ENCODE peak calls at places on chromosomes 12 and 14, in six cellular contexts. One of them, this sample, is unnamed.

GRCh38 chr14:68950111-68950510 is 29.0 kb downstream of the ACTN1 start:
- DNase-seq in bronchial epithelial cell: peak; percentile 68
- DNase-seq in cardiac muscle cell: peak; percentile 59
- DNase-seq in lower leg skin: no peak
- DNase-seq in AG04450: no peak
- DNase-seq in colonic mucosa: no peak
- DNase-seq in this sample: no peak

GRCh38 chr14:75310295-75311059 is 31.8 kb downstream of the FOS start:
- DNase-seq in cardiac muscle cell: peak; percentile 97
- DNase-seq in lower leg skin: peak; percentile 97
- DNase-seq in colonic mucosa: peak; percentile 74
- DNase-seq in AG04450: peak; percentile 63
- DNase-seq in bronchial epithelial cell: peak; percentile 59
- DNase-seq in this sample: peak; percentile 66

GRCh38 chr12:53552346-53553327 is 45.4 kb upstream of the NPFF start:
- DNase-seq in AG04450: no peak
- DNase-seq in bronchial epithelial cell: no peak
- DNase-seq in colonic mucosa: no peak
- DNase-seq in cardiac muscle cell: no peak
- DNase-seq in lower leg skin: no peak
- DNase-seq in this sample: peak; percentile 7

GRCh38 chr12:120759591-120760348 is 34.1 kb downstream of the ACADS start:
- DNase-seq in bronchial epithelial cell: peak; percentile 76
- DNase-seq in lower leg skin: peak; percentile 84
- DNase-seq in AG04450: no peak
- DNase-seq in colonic mucosa: no peak
- DNase-seq in cardiac muscle cell: no peak
- DNase-seq in this sample: no peak

GRCh38 chr14:52013984-52014600 is 24.7 kb downstream of the RTRAF start:
- DNase-seq in cardiac muscle cell: no peak
- DNase-seq in colonic mucosa: no peak
- DNase-seq in bronchial epithelial cell: no peak
- DNase-seq in lower leg skin: no peak
- DNase-seq in AG04450: no peak
- DNase-seq in this sample: peak; percentile 14

GRCh38 chr14:63777024-63777423 is 49.2 kb upstream of the SGPP1 start:
- DNase-seq in colonic mucosa: no peak
- DNase-seq in lower leg skin: no peak
- DNase-seq in cardiac muscle cell: peak; percentile 62
- DNase-seq in AG04450: peak; percentile 18
- DNase-seq in bronchial epithelial cell: peak; percentile 65
- DNase-seq in this sample: no peak

GRCh38 chr14:104442107-104442551 is 137.4 kb upstream of the C14orf180 start:
- DNase-seq in AG04450: no peak
- DNase-seq in lower leg skin: no peak
- DNase-seq in bronchial epithelial cell: no peak
- DNase-seq in cardiac muscle cell: no peak
- DNase-seq in colonic mucosa: peak; percentile 5
- DNase-seq in this sample: no peak

GRCh38 chr14:102182190-102182589 is 42.5 kb downstream of the WDR20 start:
- DNase-seq in lower leg skin: no peak
- DNase-seq in colonic mucosa: no peak
- DNase-seq in bronchial epithelial cell: peak; percentile 62
- DNase-seq in AG04450: no peak
- DNase-seq in cardiac muscle cell: peak; percentile 62
- DNase-seq in this sample: no peak

GRCh38 chr12:109741286-109741969 is 27.8 kb downstream of the FAM222A start:
- DNase-seq in colonic mucosa: no peak
- DNase-seq in AG04450: no peak
- DNase-seq in bronchial epithelial cell: no peak
- DNase-seq in cardiac muscle cell: no peak
- DNase-seq in lower leg skin: peak; percentile 60
- DNase-seq in this sample: peak; percentile 1

GRCh38 chr14:87233806-87234384 is 759.1 kb downstream of the GALC start:
- DNase-seq in lower leg skin: no peak
- DNase-seq in bronchial epithelial cell: peak; percentile 69
- DNase-seq in colonic mucosa: no peak
- DNase-seq in cardiac muscle cell: no peak
- DNase-seq in AG04450: no peak
- DNase-seq in this sample: no peak

GRCh38 chr14:75711134-75711795 is 50.2 kb downstream of the TTLL5 start:
- DNase-seq in lower leg skin: no peak
- DNase-seq in bronchial epithelial cell: peak; percentile 53
- DNase-seq in AG04450: peak; percentile 37
- DNase-seq in colonic mucosa: no peak
- DNase-seq in cardiac muscle cell: peak; percentile 80
- DNase-seq in this sample: peak; percentile 25

GRCh38 chr12:97173672-97174385 is 266.8 kb downstream of the NEDD1 start:
- DNase-seq in bronchial epithelial cell: no peak
- DNase-seq in lower leg skin: no peak
- DNase-seq in AG04450: no peak
- DNase-seq in cardiac muscle cell: no peak
- DNase-seq in colonic mucosa: no peak
- DNase-seq in this sample: no peak

GRCh38 chr12:101455685-101456084 is 19.5 kb upstream of the SPIC start:
- DNase-seq in cardiac muscle cell: no peak
- DNase-seq in bronchial epithelial cell: no peak
- DNase-seq in lower leg skin: no peak
- DNase-seq in colonic mucosa: no peak
- DNase-seq in AG04450: no peak
- DNase-seq in this sample: no peak

GRCh38 chr12:2614341-2614740 is 180.4 kb upstream of the FKBP4 start:
- DNase-seq in colonic mucosa: no peak
- DNase-seq in lower leg skin: no peak
- DNase-seq in bronchial epithelial cell: no peak
- DNase-seq in AG04450: no peak
- DNase-seq in cardiac muscle cell: no peak
- DNase-seq in this sample: no peak

GRCh38 chr12:67943295-67943892 is 45.9 kb upstream of the IFNG-AS1 start:
- DNase-seq in cardiac muscle cell: peak; percentile 81
- DNase-seq in colonic mucosa: peak; percentile 86
- DNase-seq in lower leg skin: no peak
- DNase-seq in bronchial epithelial cell: peak; percentile 67
- DNase-seq in AG04450: peak; percentile 38
- DNase-seq in this sample: peak; percentile 59

GRCh38 chr14:59407246-59407615 is 57.9 kb downstream of the GPR135 start:
- DNase-seq in AG04450: peak; percentile 78
- DNase-seq in cardiac muscle cell: peak; percentile 95
- DNase-seq in lower leg skin: no peak
- DNase-seq in colonic mucosa: no peak
- DNase-seq in bronchial epithelial cell: peak; percentile 94
- DNase-seq in this sample: no peak

GRCh38 chr14:63896278-63896720 is 43.5 kb downstream of the SYNE2 start:
- DNase-seq in AG04450: no peak
- DNase-seq in cardiac muscle cell: peak; percentile 99
- DNase-seq in bronchial epithelial cell: peak; percentile 69
- DNase-seq in colonic mucosa: peak; percentile 76
- DNase-seq in lower leg skin: no peak
- DNase-seq in this sample: no peak

GRCh38 chr14:40697221-40697620 is 909.5 kb upstream of the LRFN5 start:
- DNase-seq in AG04450: no peak
- DNase-seq in colonic mucosa: no peak
- DNase-seq in cardiac muscle cell: no peak
- DNase-seq in lower leg skin: no peak
- DNase-seq in bronchial epithelial cell: peak; percentile 4
- DNase-seq in this sample: no peak

GRCh38 chr12:3632256-3633240 is 120.4 kb downstream of the CRACR2A start:
- DNase-seq in lower leg skin: peak; percentile 42
- DNase-seq in bronchial epithelial cell: peak; percentile 45
- DNase-seq in colonic mucosa: no peak
- DNase-seq in AG04450: no peak
- DNase-seq in cardiac muscle cell: no peak
- DNase-seq in this sample: no peak

GRCh38 chr14:105041841-105042765 is 21.2 kb upstream of the CDCA4 start:
- DNase-seq in lower leg skin: no peak
- DNase-seq in bronchial epithelial cell: no peak
- DNase-seq in cardiac muscle cell: no peak
- DNase-seq in AG04450: no peak
- DNase-seq in colonic mucosa: no peak
- DNase-seq in this sample: no peak

GRCh38 chr12:1808798-1809480 is 11.4 kb upstream of the LRTM2 start:
- DNase-seq in colonic mucosa: no peak
- DNase-seq in AG04450: no peak
- DNase-seq in cardiac muscle cell: no peak
- DNase-seq in bronchial epithelial cell: no peak
- DNase-seq in lower leg skin: no peak
- DNase-seq in this sample: no peak

GRCh38 chr14:64736271-64737131 is 32.3 kb downstream of the PLEKHG3 start:
- DNase-seq in colonic mucosa: peak; percentile 85
- DNase-seq in cardiac muscle cell: no peak
- DNase-seq in AG04450: no peak
- DNase-seq in lower leg skin: no peak
- DNase-seq in bronchial epithelial cell: no peak
- DNase-seq in this sample: no peak

GRCh38 chr12:89797436-89797835 is 88.8 kb upstream of the ATP2B1 start:
- DNase-seq in cardiac muscle cell: no peak
- DNase-seq in bronchial epithelial cell: no peak
- DNase-seq in lower leg skin: no peak
- DNase-seq in colonic mucosa: no peak
- DNase-seq in AG04450: no peak
- DNase-seq in this sample: no peak

GRCh38 chr12:68613209-68613904 is 2.7 kb downstream of the RAP1B start:
- DNase-seq in AG04450: no peak
- DNase-seq in colonic mucosa: no peak
- DNase-seq in bronchial epithelial cell: no peak
- DNase-seq in cardiac muscle cell: no peak
- DNase-seq in lower leg skin: no peak
- DNase-seq in this sample: no peak

GRCh38 chr14:98994571-98994970 is 277.4 kb downstream of the BCL11B start:
- DNase-seq in lower leg skin: no peak
- DNase-seq in bronchial epithelial cell: no peak
- DNase-seq in cardiac muscle cell: no peak
- DNase-seq in colonic mucosa: no peak
- DNase-seq in AG04450: no peak
- DNase-seq in this sample: no peak

GRCh38 chr12:55847603-55848329 is 5.0 kb upstream of the MMP19 start:
- DNase-seq in cardiac muscle cell: peak; percentile 100
- DNase-seq in AG04450: peak; percentile 99
- DNase-seq in colonic mucosa: peak; percentile 72
- DNase-seq in bronchial epithelial cell: peak; percentile 95
- DNase-seq in lower leg skin: peak; percentile 97
- DNase-seq in this sample: peak; percentile 44

GRCh38 chr12:19190292-19191031 is 60.9 kb downstream of the PLEKHA5 start:
- DNase-seq in lower leg skin: no peak
- DNase-seq in bronchial epithelial cell: peak; percentile 76
- DNase-seq in AG04450: no peak
- DNase-seq in cardiac muscle cell: peak; percentile 68
- DNase-seq in colonic mucosa: no peak
- DNase-seq in this sample: no peak

GRCh38 chr12:96132819-96133218 is 61.4 kb upstream of the ELK3 start:
- DNase-seq in bronchial epithelial cell: no peak
- DNase-seq in AG04450: no peak
- DNase-seq in cardiac muscle cell: no peak
- DNase-seq in lower leg skin: no peak
- DNase-seq in colonic mucosa: no peak
- DNase-seq in this sample: no peak
- TF ChIP-seq CTCF in bronchial epithelial cell: peak; percentile 7
- TF ChIP-seq CTCF in AG04450: no peak
- TF ChIP-seq CTCF in cardiac muscle cell: no peak
- TF ChIP-seq CTCF in lower leg skin: no peak
- TF ChIP-seq CTCF in colonic mucosa: no peak
- TF ChIP-seq CTCF in this sample: peak; percentile 15

GRCh38 chr12:6923851-6924250 is 3.9 kb upstream of the ATN1 start:
- DNase-seq in bronchial epithelial cell: no peak
- DNase-seq in lower leg skin: no peak
- DNase-seq in colonic mucosa: no peak
- DNase-seq in AG04450: no peak
- DNase-seq in cardiac muscle cell: no peak
- DNase-seq in this sample: no peak

GRCh38 chr12:6923003-6923732 is 4.6 kb upstream of the ATN1 start:
- DNase-seq in AG04450: no peak
- DNase-seq in bronchial epithelial cell: no peak
- DNase-seq in cardiac muscle cell: no peak
- DNase-seq in lower leg skin: no peak
- DNase-seq in colonic mucosa: no peak
- DNase-seq in this sample: no peak

GRCh38 chr12:6919588-6919987 is 5.2 kb downstream of the ENO2 start:
- DNase-seq in lower leg skin: no peak
- DNase-seq in bronchial epithelial cell: peak; percentile 87
- DNase-seq in cardiac muscle cell: no peak
- DNase-seq in colonic mucosa: no peak
- DNase-seq in AG04450: no peak
- DNase-seq in this sample: no peak

GRCh38 chr12:6921539-6921938 is 6.2 kb upstream of the ATN1 start:
- DNase-seq in bronchial epithelial cell: no peak
- DNase-seq in cardiac muscle cell: no peak
- DNase-seq in AG04450: no peak
- DNase-seq in colonic mucosa: no peak
- DNase-seq in lower leg skin: no peak
- DNase-seq in this sample: no peak

GRCh38 chr12:6921996-6922935 is 5.5 kb upstream of the ATN1 start:
- DNase-seq in cardiac muscle cell: no peak
- DNase-seq in AG04450: no peak
- DNase-seq in colonic mucosa: no peak
- DNase-seq in bronchial epithelial cell: no peak
- DNase-seq in lower leg skin: no peak
- DNase-seq in this sample: no peak
- TF ChIP-seq CTCF in cardiac muscle cell: no peak
- TF ChIP-seq CTCF in AG04450: no peak
- TF ChIP-seq CTCF in colonic mucosa: no peak
- TF ChIP-seq CTCF in bronchial epithelial cell: no peak
- TF ChIP-seq CTCF in lower leg skin: no peak
- TF ChIP-seq CTCF in this sample: no peak

GRCh38 chr12:112419269-112420133 is 754 bp downstream of the PTPN11 start:
- DNase-seq in lower leg skin: peak; percentile 94
- DNase-seq in bronchial epithelial cell: peak; percentile 80
- DNase-seq in colonic mucosa: peak; percentile 56
- DNase-seq in cardiac muscle cell: peak; percentile 88
- DNase-seq in AG04450: peak; percentile 50
- DNase-seq in this sample: peak; percentile 51
- TF ChIP-seq CTCF in lower leg skin: no peak
- TF ChIP-seq CTCF in bronchial epithelial cell: no peak
- TF ChIP-seq CTCF in colonic mucosa: peak; percentile 3
- TF ChIP-seq CTCF in cardiac muscle cell: no peak
- TF ChIP-seq CTCF in AG04450: no peak
- TF ChIP-seq CTCF in this sample: no peak

DNA sequence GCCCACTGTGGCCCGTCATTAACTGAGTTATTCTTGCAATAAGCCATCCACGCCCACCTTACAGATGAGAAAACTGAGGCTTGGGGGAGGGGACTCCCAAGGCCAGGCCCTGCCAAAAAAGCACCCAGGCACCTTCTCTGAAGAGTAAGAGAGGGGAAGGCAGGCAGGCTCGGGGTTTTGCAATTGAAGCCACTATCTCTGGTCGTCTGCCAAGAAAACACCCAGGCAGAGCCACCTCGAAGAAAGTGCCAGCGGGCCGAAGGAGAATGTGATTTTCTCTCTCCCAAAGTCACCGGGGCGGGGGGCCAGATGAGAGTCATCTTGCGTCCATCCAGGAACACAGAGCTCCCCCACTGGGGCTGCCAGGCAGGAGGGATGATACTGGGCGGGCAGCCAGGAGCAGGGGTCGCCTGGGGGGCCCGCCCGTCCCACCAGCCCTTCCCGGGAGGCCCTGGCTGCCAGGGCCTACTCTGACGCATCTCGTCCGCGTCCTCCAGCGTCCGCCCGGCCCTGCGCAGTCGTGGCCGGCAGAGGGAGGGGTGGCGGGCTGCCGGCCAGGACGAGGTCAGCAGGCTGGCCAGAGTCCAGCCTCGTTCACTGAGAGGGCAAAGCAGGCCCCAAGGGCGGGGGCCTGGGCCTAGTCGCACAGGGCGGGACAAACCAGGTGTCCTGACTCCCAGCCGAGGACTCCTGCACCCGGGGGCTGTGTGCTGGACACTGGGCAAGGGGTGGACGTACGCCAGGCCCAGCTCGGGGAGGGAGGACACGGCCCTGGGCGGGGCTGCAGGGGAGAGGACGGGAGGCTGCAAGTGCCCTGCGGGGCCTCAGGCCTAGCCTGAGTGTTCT is 74.4 kb downstream of the RFLNA start:
- DNase-seq in cardiac muscle cell: peak; percentile 98
- DNase-seq in AG04450: peak; percentile 80
- DNase-seq in lower leg skin: peak; percentile 96
- DNase-seq in bronchial epithelial cell: no peak
- DNase-seq in colonic mucosa: peak; percentile 82
- DNase-seq in this sample: no peak
- TF ChIP-seq CTCF in cardiac muscle cell: peak; percentile 54
- TF ChIP-seq CTCF in AG04450: peak; percentile 55
- TF ChIP-seq CTCF in lower leg skin: no peak
- TF ChIP-seq CTCF in bronchial epithelial cell: no peak
- TF ChIP-seq CTCF in colonic mucosa: peak; percentile 22
- TF ChIP-seq CTCF in this sample: no peak